ENCODE peak calls at places on chromosomes 5 and 9, in six cellular contexts. E is fibroblast of lung, O is kidney epithelial cell, A is transverse colon, Z is adrenal gland, B is heart right ventricle. S is an unnamed sample.

GRCh38 chr5:171493646-171494393 is 74.4 kb downstream of the FGF18 start:
- DNase-seq in E (no peak), O (no peak), A (no peak), Z (no peak), B (no peak), S (no peak)

GRCh38 chr9:88535226-88535931 is 401 bp downstream of the NXNL2 start:
- DNase-seq in E (no peak), O (no peak), A (peak), Z (no peak), B (no peak), S (no peak)

GRCh38 chr9:128992995-128993394 is 35.1 kb downstream of the SH3GLB2 start:
- DNase-seq in E (peak), O (no peak), A (no peak), Z (no peak), B (no peak), S (no peak)

GRCh38 chr5:175383350-175383749 is 60.6 kb downstream of the DRD1 start:
- DNase-seq in E (no peak), O (no peak), A (no peak), Z (no peak), B (no peak), S (peak)

GRCh38 chr5:141514330-141515111 is 25.6 kb downstream of the PCDHGC5 start:
- DNase-seq in E (no peak), O (no peak), A (no peak), Z (no peak), B (no peak), S (peak)

GRCh38 chr9:83327323-83327722 is 210.9 kb downstream of the FRMD3 start:
- DNase-seq in E (no peak), O (no peak), A (no peak), Z (peak), B (peak), S (peak)

GRCh38 chr9:98807811-98808195 is 333 bp downstream of the GALNT12 start:
- DNase-seq in E (no peak), O (no peak), A (peak), Z (no peak), B (no peak), S (no peak)

GRCh38 chr9:14782652-14783051 is 60.1 kb upstream of the CER1 start:
- DNase-seq in E (no peak), O (no peak), A (no peak), Z (no peak), B (no peak), S (no peak)

GRCh38 chr9:106717686-106718085 is 145.3 kb upstream of the ZNF462 start:
- DNase-seq in E (peak), O (peak), A (no peak), Z (peak), B (no peak), S (peak)

GRCh38 chr5:97618721-97619120 is 435.7 kb upstream of the RIOK2 start:
- DNase-seq in E (no peak), O (no peak), A (no peak), Z (no peak), B (no peak), S (peak)

GRCh38 chr9:100228352-100228869 is 124.3 kb downstream of the TEX10 start:
- DNase-seq in E (no peak), O (no peak), A (no peak), Z (no peak), B (no peak), S (no peak)

GRCh38 chr5:153901449-153901848 is 137.3 kb downstream of the FAM114A2 start:
- DNase-seq in E (no peak), O (no peak), A (no peak), Z (no peak), B (no peak), S (no peak)

GRCh38 chr5:41334221-41334620 is 120.9 kb upstream of the C6 start:
- DNase-seq in E (no peak), O (no peak), A (no peak), Z (peak), B (no peak), S (no peak)

GRCh38 chr5:5886812-5887486 is 464.5 kb downstream of the ICE1 start:
- DNase-seq in E (no peak), O (no peak), A (peak), Z (no peak), B (no peak), S (no peak)

GRCh38 chr9:24698864-24699518 is 153.3 kb upstream of the IZUMO3 start:
- DNase-seq in E (no peak), O (no peak), A (no peak), Z (no peak), B (no peak), S (peak)

GRCh38 chr9:137046094-137046787 is at the start of gene NPDC1:
- DNase-seq in E (peak), O (no peak), A (peak), Z (peak), B (peak), S (peak)

GRCh38 chr9:106058460-106058859 is 364.1 kb downstream of the TMEM38B start:
- DNase-seq in E (no peak), O (no peak), A (no peak), Z (no peak), B (no peak), S (no peak)

GRCh38 chr9:534886-535285 is 306.6 kb upstream of the DMRT1 start:
- DNase-seq in E (no peak), O (no peak), A (peak), Z (peak), B (peak), S (no peak)

DNA sequence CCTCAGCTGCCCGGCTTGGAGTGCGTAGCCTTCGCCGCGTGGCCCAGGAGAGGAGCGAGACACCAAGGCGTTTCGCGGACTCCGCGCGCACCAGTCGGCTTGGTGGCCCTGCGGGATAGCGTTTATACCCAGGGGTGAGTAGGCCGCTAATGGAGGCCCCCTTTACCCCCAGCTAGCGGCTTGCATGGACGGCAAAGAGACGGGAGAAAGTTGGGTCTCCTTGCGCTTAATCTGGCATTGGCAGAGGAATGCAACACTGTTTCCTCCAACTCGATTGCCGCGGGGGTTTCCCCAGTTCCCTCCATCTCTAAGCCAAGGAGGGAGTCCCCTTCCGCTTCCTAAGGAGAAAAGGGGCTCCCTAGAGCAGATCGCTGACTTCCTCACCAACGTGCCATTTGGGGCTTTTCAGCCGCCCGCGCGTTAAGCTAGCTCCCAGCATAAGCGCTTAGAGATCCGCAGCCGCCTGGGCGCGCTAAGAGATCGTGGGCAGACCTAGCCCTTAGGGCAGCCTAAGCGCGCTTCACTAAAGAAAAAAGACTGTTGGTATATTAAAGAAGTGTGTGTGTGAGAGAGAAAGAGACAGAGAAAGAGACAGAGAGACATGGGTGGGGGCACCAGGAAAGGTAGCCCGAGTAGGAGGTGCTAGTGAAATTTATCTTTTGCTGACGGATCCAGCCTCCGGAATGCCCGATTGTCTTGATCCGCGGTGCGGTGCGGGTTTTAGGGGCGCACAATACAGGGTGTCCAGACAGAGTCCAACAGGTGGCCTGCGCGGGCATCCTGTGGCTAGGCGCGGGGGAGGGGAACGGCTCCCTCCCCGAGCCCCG is 597.9 kb upstream of the SGCD start:
- DNase-seq in E (peak), O (no peak), A (no peak), Z (no peak), B (peak), S (no peak)
- H3K4me3 ChIP-seq in E (no peak), O (peak), A (peak), Z (no peak), B (peak), S (no peak)

DNA sequence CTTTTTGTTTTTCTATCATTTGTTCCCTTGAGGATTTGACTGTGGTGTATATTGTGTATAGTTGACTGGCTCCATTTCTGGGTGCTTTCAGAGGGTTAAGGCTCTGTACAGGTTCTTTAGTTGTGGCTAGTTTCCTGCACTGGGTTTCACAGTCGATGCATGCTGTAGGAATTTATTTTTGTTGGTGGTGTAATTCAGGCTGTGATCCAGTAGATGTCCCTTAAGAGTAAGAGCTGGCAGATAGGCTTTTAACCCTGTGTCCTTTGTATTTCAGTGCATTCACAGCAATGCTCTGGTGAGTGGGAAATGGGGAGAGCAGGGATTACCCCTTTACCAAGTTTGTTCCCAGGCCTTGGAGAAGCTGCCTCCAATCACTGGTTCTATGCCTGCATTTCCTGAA is 112.9 kb downstream of the SPATA31D1 start:
- DNase-seq in E (no peak), O (no peak), A (no peak), Z (no peak), B (no peak), S (no peak)
- TF ChIP-seq CTCF in E (no peak), O (no peak), A (no peak), Z (no peak), B (no peak), S (no peak)

DNA sequence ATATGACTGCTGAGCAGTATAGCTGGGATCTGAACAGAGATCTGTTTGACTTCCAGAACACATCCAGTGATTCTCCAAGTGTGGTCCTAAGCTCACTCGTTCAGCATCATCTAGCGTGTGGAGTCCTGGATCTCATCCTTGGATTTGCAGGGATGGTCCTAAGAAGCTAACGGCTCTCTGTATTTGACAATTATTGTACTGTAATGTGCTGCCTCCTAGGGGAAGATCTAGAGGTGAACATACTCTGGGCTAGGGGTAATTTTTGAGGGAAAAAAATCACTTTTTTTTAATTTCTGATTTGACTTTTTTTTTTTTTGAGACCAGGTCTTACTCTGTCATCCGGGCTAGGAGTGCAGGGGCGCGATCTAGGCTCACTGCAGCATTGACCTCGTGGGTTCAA is 1.5 kb downstream of the SLC26A2 start:
- DNase-seq in E (peak), O (no peak), A (no peak), Z (no peak), B (no peak), S (peak)
- H3K4me3 ChIP-seq in E (no peak), O (peak), A (peak), Z (no peak), B (no peak), S (peak)

DNA sequence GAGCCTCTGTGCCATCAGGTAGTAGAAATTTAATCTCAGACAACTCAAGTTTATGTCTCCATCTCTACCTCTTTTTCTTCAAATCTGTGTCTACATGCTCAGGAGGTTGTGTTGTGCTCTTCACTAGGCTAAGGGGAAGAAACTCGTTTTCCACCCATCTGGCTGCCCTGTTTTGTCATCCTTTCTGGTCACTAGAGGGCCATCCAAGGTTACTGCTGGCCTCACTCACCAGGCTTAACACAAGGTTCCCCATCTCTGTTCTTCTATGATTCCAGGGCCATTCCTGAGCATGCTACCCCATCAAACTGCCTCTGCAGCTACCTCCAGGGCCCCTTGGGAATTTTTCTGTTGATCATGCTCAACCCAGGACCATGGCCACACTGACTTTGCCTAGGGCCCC is 213.3 kb upstream of the FBXL7 start:
- DNase-seq in E (no peak), O (no peak), A (no peak), Z (no peak), B (peak), S (no peak)
- TF ChIP-seq CTCF in E (no peak), O (no peak), A (no peak), Z (no peak), B (peak), S (no peak)

DNA sequence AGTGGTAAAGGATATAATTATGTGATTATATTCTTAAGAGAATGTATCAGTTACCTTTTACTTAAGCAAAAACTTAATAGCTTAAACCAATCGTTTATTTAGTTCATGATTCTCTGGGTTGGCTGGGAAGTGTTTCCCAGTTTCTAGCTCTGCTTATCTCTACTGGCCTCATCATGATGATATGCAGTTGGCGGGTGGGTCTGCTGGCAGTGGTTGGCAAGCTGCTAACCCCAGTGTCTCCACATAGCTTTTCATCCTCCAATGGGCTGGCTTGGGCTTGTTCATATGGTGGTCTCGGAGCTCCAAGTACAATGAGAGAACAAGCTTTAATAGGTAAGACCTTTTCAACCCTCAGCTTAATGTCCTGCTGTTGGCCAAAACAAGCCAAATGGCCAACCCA is 43.8 kb downstream of the ABLIM3 start:
- DNase-seq in E (no peak), O (no peak), A (no peak), Z (no peak), B (no peak), S (no peak)
- H3K4me3 ChIP-seq in E (no peak), O (no peak), A (no peak), Z (no peak), B (no peak), S (no peak)

DNA sequence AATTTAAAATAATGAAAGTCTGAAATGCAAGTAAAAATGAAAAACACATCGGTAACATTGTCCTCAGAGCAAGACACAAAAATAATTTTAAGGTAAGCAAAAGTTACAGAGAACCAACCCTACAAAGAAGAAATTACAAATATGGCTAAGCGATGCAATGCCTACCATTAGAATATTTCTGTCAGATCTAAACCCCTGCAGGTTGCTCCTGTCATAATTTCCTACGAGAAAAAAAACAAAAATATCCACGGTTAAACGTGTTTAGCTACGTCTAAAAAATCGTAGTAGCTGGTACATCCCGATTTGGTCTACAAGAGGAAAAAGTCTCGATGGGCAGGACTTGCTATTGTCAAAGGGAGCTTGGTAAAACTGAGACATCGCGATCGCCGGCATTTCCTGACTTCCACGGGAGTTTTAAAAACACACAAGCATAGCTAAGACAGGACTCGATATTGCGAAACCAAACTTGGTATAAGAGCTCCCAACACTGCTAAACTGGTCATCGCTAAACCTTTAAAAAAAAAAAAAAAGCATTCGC is 1.1 kb upstream of the ANXA2R start:
- DNase-seq in E (no peak), O (no peak), A (peak), Z (peak), B (peak), S (no peak)
- TF ChIP-seq CTCF in E (no peak), O (no peak), A (no peak), Z (no peak), B (no peak), S (no peak)

GRCh38 chr5:109594217-109594616 is 95.5 kb upstream of the MAN2A1 start:
- DNase-seq in E (no peak), O (no peak), A (no peak), Z (no peak), B (no peak), S (no peak)
- H3K4me3 ChIP-seq in E (no peak), O (no peak), A (no peak), Z (no peak), B (no peak), S (no peak)

DNA sequence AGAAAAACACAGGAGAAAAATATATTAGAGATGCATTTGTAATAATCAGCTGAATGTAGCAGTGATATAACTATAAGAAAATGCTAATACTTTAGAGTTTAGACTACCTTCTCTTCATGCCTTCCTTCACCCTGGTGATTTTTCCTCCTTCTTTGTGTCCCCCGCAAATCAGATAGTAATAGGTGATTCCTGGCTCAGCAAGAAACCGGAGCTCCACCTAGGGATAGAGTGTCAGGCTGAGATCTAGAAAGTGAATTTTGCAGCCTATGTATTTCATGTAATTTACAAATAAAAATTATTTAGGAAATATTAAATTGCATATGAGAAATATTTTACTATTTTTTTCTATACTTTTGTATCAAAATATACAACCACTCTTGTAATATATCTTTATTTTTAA is 109.8 kb upstream of the ST8SIA4 start:
- DNase-seq in E (no peak), O (no peak), A (no peak), Z (no peak), B (no peak), S (no peak)
- TF ChIP-seq CTCF in E (no peak), O (peak), A (no peak), Z (no peak), B (no peak), S (peak)